ENCODE peak calls at places on chromosomes 4 and X, in four cellular contexts. T is CD4-positive, CD25-positive, alpha-beta regulatory T cell; H is spleen; O is upper lobe of left lung. P is an unnamed sample.

GRCh38 chr4:182642831-182643230 is 274.4 kb downstream of the DCTD start:
- DNase-seq in H (no peak), O (no peak), T (no peak), P (no peak)

GRCh38 chr4:114495471-114495928 is 103.1 kb upstream of the UGT8 start:
- DNase-seq in O (no peak), T (no peak), H (no peak), P (no peak)

GRCh38 chr4:7630559-7631287 is 196.0 kb upstream of the PSAPL1 start:
- DNase-seq in O (no peak), T (no peak), H (no peak), P (no peak)

GRCh38 chrX:3763111-3763510 is 49.7 kb upstream of the PRKX start:
- DNase-seq in T (no peak), H (no peak), O (no peak), P (no peak)

GRCh38 chr4:14254252-14254651 is 626.7 kb upstream of the BOD1L1 start:
- DNase-seq in O (peak; percentile 31), T (no peak), H (no peak), P (no peak)

GRCh38 chr4:39976945-39977488 is 694 bp downstream of the PDS5A start:
- DNase-seq in H (no peak), T (peak; percentile 33), O (peak; percentile 31), P (peak; percentile 67)

GRCh38 chrX:257681-258289 is 23.4 kb upstream of the PLCXD1 start:
- DNase-seq in O (no peak), T (no peak), H (peak; percentile 67), P (no peak)

GRCh38 chr4:140756292-140757219 is at the start of gene TBC1D9:
- DNase-seq in T (no peak), H (peak; percentile 91), O (peak; percentile 92), P (no peak)

GRCh38 chrX:33725556-33726232 is 406.4 kb downstream of the FAM47A start:
- DNase-seq in H (no peak), T (no peak), O (peak; percentile 40), P (no peak)

GRCh38 chr4:86551387-86551786 is 42.7 kb upstream of the PTPN13 start:
- DNase-seq in T (no peak), O (no peak), H (no peak), P (no peak)

GRCh38 chr4:42630908-42631307 is 26.0 kb downstream of the ATP8A1 start:
- DNase-seq in O (no peak), T (no peak), H (no peak), P (no peak)

GRCh38 chr4:37450911-37451310 is 206.4 kb downstream of the NWD2 start:
- DNase-seq in O (no peak), T (no peak), H (no peak), P (no peak)

GRCh38 chr4:123603165-123603564 is 206.6 kb downstream of the SPRY1 start:
- DNase-seq in H (no peak), T (no peak), O (peak; percentile 34), P (no peak)

GRCh38 chr4:112970903-112971302 is 78.5 kb upstream of the ANK2 start:
- DNase-seq in O (no peak), H (no peak), T (no peak), P (no peak)

GRCh38 chr4:166064706-166065105 is 191.7 kb downstream of the TLL1 start:
- DNase-seq in T (no peak), H (no peak), O (no peak), P (no peak)

GRCh38 chr4:40305329-40306193 is 29.6 kb upstream of the CHRNA9 start:
- DNase-seq in O (no peak), T (no peak), H (no peak), P (peak; percentile 37)

GRCh38 chr4:2388430-2389182 is 29.8 kb downstream of the ZFYVE28 start:
- DNase-seq in T (no peak), O (no peak), H (no peak), P (no peak)

GRCh38 chr4:99759988-99760387 is 56.6 kb upstream of the DAPP1 start:
- DNase-seq in O (no peak), T (no peak), H (no peak), P (no peak)

GRCh38 chrX:40003982-40004535 is 93.7 kb downstream of the BCOR start:
- DNase-seq in H (no peak), O (no peak), T (no peak), P (no peak)

GRCh38 chr4:164949448-164950118 is 27.9 kb downstream of the TRIM61 start:
- DNase-seq in T (no peak), H (no peak), O (no peak), P (no peak)

DNA sequence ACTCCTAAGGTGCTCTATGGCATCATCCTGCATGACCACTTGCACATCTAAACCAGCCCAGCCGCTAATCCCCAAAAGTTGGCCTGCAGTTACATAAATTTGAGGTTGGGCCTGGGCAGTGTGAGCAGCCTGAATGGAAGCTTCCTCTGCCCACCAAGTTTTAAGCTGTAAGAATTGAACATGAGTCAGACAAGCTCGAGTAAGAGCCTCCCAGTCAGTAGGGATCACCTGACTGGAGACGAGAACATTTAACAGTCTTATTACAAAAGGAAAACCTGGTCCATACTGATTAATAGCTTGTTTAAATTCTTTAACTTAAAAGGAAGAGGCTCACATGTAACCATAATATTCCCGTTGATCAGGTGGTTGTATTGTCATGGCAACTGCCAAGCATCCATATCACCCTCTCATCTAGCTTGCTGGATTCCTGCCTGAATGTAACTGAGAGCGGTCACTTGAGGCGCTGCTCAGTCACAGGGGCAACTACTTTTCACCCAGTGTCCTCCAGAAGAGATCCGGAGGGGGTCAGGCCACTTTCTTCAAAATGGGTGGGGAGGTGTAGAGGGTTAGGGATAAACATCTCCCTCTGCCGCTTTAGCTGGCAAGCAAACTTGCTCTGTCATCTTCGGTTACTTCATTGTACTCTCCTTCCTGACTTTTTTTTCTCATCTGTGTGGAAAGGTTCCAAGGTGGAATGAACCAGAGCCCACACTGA is 56.6 kb upstream of the WDR1 start:
- DNase-seq in O (peak; percentile 42), H (no peak), T (no peak), P (no peak)
- H3K27ac ChIP-seq in O (peak overlapping the region; percentile 70), H (no peak overlapping the region), T (no peak overlapping the region), P (no peak overlapping the region)

GRCh38 chr4:223913-224497 is 81.3 kb downstream of the ZNF732 start:
- DNase-seq in T (no peak), H (no peak), O (no peak), P (no peak)
- H3K9me3 ChIP-seq in T (peaks cover 17% of the 10 kb centered on the region), H (peaks cover 92% of the 10 kb centered on the region), O (peaks cover 34% of the 10 kb centered on the region), P (no peaks in the 10 kb centered on the region)

DNA sequence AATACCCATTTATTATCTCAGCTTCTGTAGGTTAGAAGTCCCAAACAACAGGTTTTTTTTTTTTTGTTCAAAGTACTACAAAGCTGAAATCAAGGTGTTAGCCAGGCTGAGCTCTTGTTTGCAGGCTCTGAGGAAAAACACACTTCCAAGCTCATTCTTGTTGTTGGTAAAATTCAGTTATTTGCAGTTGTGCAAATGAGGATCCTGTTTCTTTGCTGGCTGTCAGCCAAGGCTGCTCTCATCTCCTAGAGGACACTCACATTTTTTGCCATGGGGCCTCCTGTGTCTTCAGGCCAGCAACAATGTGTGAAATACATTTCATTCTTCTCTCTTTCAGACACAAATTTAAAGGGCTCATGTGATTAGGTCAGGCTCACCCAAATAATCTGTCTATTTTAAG is 60.3 kb upstream of the HSD17B10 start:
- DNase-seq in T (no peak), O (no peak), H (no peak), P (no peak)
- H3K27ac ChIP-seq in T (no peak overlapping the region), O (no peak overlapping the region), H (no peak overlapping the region), P (no peak overlapping the region)

DNA sequence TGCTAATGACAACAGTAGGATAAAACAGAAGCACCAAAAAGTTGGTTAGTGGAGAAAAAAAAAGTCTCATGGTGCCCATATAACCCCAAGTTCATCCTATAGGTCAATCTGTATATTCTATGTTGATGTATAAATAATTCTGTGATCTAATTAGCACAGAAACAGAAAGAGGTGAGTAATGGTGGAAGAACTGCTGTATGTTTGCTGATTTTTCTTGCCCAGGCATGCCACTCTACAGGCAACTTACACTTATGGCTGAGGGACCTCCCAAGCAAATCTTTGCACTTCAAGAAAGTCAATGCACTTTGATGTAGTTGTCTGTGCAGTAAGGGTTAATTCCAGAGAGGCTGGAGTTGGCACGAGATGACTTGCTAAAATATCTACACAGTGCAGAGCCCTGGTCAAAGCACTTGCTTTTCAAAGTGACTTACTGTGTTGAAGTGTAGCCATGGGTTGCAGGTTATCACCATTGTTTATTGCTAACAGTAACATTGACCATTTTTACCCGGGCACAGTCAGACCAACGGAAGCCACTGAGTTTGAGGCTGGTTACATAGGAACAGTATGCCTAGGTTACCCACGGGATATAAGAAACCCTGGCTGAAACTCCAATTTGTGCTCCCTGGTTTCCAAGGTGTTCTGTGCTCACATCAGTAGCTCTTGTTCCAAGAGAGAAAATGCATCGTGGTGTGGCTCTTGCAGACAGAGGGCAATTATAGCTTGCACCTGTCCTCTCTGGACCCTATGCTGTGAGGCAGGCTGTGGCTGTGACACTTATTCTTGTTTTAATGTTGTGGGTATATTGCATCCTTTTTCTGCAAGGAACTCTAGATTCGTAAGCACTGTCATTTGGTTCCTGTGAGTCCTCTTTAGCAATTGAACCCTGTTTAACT is 141.3 kb upstream of the FTHL17 start:
- DNase-seq in O (no peak), T (no peak), H (no peak), P (no peak)
- H3K9me3 ChIP-seq in O (no peaks in the 10 kb centered on the region), T (no peaks in the 10 kb centered on the region), H (no peaks in the 10 kb centered on the region), P (no peaks in the 10 kb centered on the region)

DNA sequence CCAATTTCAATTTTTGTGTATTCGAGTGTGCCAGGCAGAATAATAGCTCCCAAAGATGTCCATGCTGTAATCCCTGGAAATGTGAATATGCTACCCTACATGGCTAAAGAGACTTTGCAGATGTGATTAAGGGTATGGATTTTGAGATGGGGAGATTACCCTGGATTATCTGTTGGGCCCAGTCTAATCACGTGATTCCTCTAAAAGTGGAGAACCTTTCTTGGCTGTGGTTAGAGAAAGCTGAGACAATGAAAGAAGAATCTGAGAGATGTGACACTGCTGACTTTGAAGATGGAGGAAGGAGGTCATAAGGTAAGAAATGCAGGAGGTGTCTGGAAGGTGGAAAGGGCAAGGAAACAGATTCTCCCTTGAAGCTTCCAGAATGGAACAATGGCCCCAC is 503.5 kb upstream of the PITX2 start:
- DNase-seq in O (no peak), H (no peak), T (no peak), P (no peak)
- H3K27ac ChIP-seq in O (no peak overlapping the region), H (no peak overlapping the region), T (no peak overlapping the region), P (no peak overlapping the region)

GRCh38 chr4:48832571-48832970 is 1.7 kb downstream of the OCIAD1 start:
- DNase-seq in T (no peak), O (no peak), H (no peak), P (no peak)

GRCh38 chr4:48827622-48828021 is 3.3 kb upstream of the OCIAD1 start:
- DNase-seq in T (no peak), O (no peak), H (peak; percentile 53), P (no peak)

GRCh38 chr4:48836658-48837057 is 5.8 kb downstream of the OCIAD1 start:
- DNase-seq in H (no peak), O (no peak), T (no peak), P (no peak)

GRCh38 chr4:48830706-48831531 is at the start of gene OCIAD1:
- DNase-seq in T (peak; percentile 92), H (peak; percentile 98), O (peak; percentile 100), P (peak; percentile 91)

GRCh38 chr4:48831532-48832015 is 686 bp downstream of the OCIAD1 start:
- DNase-seq in T (no peak), H (no peak), O (no peak), P (no peak)
- H3K9me3 ChIP-seq in T (no peaks in the 10 kb centered on the region), H (peaks cover 4% of the 10 kb centered on the region), O (no peaks in the 10 kb centered on the region), P (no peaks in the 10 kb centered on the region)

GRCh38 chr4:71872767-71873422 is 89.0 kb upstream of the GC start:
- DNase-seq in T (no peak), O (no peak), H (no peak), P (no peak)
- H3K27ac ChIP-seq in T (no peak overlapping the region), O (no peak overlapping the region), H (no peak overlapping the region), P (no peak overlapping the region)